ENCODE peak calls at places on chromosomes 6 and 20, in five cellular contexts. W is H1, I is H9, G is mesenchymal stem cell, V is trophoblast cell. E is an unnamed sample.

GRCh38 chr20:38242848-38243449 is 17.6 kb downstream of the KIAA1755 start:
- DNase-seq in G (no peak), V (no peak), I (peak; percentile 44), W (peak; percentile 84), E (no peak)

GRCh38 chr20:46724343-46724959 is 15.0 kb downstream of the SLC2A10 start:
- DNase-seq in I (no peak), G (no peak), W (no peak), V (no peak), E (no peak)

GRCh38 chr6:89680150-89680549 is 41.6 kb upstream of the LYRM2 start:
- DNase-seq in V (no peak), I (no peak), W (no peak), G (no peak), E (no peak)

GRCh38 chr6:142297996-142298753 is 3.6 kb upstream of the ADGRG6 start:
- DNase-seq in I (no peak), G (peak; percentile 85), W (no peak), V (peak; percentile 49), E (no peak)

GRCh38 chr20:48523191-48523757 is 304.5 kb downstream of the PREX1 start:
- DNase-seq in G (peak; percentile 37), I (peak; percentile 66), V (peak; percentile 49), W (peak; percentile 53), E (peak; percentile 92)

GRCh38 chr20:48338717-48339116 is 489.1 kb downstream of the PREX1 start:
- DNase-seq in I (no peak), V (peak; percentile 16), W (no peak), G (peak; percentile 49), E (no peak)

GRCh38 chr20:9919271-9920014 is 80.6 kb upstream of the PAK5 start:
- DNase-seq in W (no peak), I (no peak), V (no peak), G (no peak), E (no peak)

GRCh38 chr6:132390451-132390850 is 10.8 kb downstream of the MOXD1 start:
- DNase-seq in W (no peak), I (no peak), G (no peak), V (no peak), E (no peak)

GRCh38 chr6:169415179-169415578 is 161.5 kb upstream of the THBS2 start:
- DNase-seq in V (no peak), G (peak; percentile 3), W (no peak), I (no peak), E (no peak)

GRCh38 chr6:83314693-83315092 is 116.2 kb downstream of the ME1 start:
- DNase-seq in V (no peak), I (no peak), G (no peak), W (no peak), E (no peak)

GRCh38 chr6:21994821-21995220 is 302.0 kb downstream of the PRL start:
- DNase-seq in G (no peak), V (no peak), I (no peak), W (no peak), E (no peak)

GRCh38 chr20:58420798-58421496 is 31.9 kb downstream of the VAPB start:
- DNase-seq in G (peak; percentile 75), I (no peak), W (no peak), V (no peak), E (no peak)

GRCh38 chr6:32973934-32974333 is 5.5 kb downstream of the BRD2 start:
- DNase-seq in V (no peak), W (no peak), G (peak; percentile 66), I (no peak), E (no peak)

GRCh38 chr20:19524691-19525090 is 233.4 kb upstream of the RIN2 start:
- DNase-seq in G (no peak), I (no peak), V (no peak), W (no peak), E (no peak)

GRCh38 chr20:35000311-35000921 is 44.7 kb downstream of the MYH7B start:
- DNase-seq in G (no peak), V (no peak), I (no peak), W (no peak), E (no peak)

GRCh38 chr20:59966428-59966827 is 8.2 kb downstream of the CDH26 start:
- DNase-seq in W (no peak), I (no peak), V (no peak), G (no peak), E (no peak)

GRCh38 chr6:70277480-70277879 is 25.4 kb downstream of the COL9A1 start:
- DNase-seq in W (no peak), I (no peak), V (no peak), G (peak; percentile 2), E (no peak)

GRCh38 chr6:52352239-52353008 is 9.5 kb upstream of the PAQR8 start:
- DNase-seq in I (no peak), V (peak; percentile 39), G (peak; percentile 97), W (no peak), E (no peak)

GRCh38 chr6:161186173-161186769 is 87.6 kb downstream of the AGPAT4 start:
- DNase-seq in V (no peak), I (no peak), W (no peak), G (peak; percentile 48), E (no peak)

GRCh38 chr6:121297699-121298098 is 36.6 kb downstream of the TBC1D32 start:
- DNase-seq in G (peak; percentile 40), W (no peak), V (no peak), I (no peak), E (no peak)
- H2BK12ac ChIP-seq in G (no peak overlapping the region), W (no peak overlapping the region), V (no peak overlapping the region), I (no peak overlapping the region), E (no peak overlapping the region)

DNA sequence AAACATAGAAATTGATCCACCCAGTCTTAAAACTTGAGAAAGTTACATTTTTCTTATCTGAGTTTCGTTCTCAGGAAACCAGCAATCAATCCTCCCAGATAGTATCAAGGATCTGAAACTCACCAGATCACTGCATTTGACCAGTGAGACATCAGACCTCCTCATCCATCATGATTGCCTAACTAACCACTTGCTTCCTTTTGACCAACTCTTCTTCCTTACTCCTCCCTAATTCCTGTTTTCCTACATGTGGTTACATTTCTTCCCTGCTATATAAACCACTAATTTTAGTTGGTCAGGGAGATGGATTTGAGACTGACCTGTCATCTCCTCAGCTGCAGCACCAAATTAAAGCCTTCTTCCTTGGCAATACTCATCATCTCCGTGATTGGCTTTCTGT is 357.1 kb upstream of the POU3F2 start:
- DNase-seq in W (no peak), I (no peak), G (no peak), V (no peak), E (no peak)
- H2BK12ac ChIP-seq in W (no peak overlapping the region), I (no peak overlapping the region), G (no peak overlapping the region), V (no peak overlapping the region), E (no peak overlapping the region)

GRCh38 chr6:34319471-34319885 is 70.7 kb upstream of the SMIM29 start:
- DNase-seq in W (no peak), G (no peak), I (no peak), V (peak; percentile 88), E (no peak)
- H2BK12ac ChIP-seq in W (no peak overlapping the region), G (no peak overlapping the region), I (no peak overlapping the region), V (no peak overlapping the region), E (no peak overlapping the region)

DNA sequence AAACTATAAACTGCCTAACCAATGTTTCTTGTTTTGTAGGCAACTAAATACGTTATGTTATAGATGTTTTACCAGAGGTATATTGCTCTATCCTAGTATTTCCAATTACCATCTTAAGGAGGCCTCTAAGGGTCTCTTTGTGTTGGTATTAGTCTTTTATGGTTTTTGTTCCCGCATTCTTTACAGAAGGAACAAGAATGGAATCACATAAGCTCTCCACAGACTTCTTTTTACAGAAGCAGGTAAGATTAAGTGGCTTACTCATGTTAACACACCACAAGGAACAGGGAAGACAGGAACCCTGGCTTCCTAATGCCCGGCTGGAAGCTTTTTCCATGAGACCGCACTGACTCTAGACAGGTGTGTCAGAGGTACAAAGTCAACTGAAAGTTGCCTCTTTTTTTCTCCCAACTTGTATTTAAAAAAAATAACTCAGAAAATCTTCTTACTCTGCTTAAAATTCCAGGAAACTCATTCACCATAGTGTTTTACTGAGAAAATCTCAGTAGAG is 55.1 kb downstream of the FKBP5 start:
- DNase-seq in G (no peak), V (no peak), I (no peak), W (no peak), E (no peak)
- H2BK12ac ChIP-seq in G (no peak overlapping the region), V (no peak overlapping the region), I (no peak overlapping the region), W (no peak overlapping the region), E (no peak overlapping the region)

DNA sequence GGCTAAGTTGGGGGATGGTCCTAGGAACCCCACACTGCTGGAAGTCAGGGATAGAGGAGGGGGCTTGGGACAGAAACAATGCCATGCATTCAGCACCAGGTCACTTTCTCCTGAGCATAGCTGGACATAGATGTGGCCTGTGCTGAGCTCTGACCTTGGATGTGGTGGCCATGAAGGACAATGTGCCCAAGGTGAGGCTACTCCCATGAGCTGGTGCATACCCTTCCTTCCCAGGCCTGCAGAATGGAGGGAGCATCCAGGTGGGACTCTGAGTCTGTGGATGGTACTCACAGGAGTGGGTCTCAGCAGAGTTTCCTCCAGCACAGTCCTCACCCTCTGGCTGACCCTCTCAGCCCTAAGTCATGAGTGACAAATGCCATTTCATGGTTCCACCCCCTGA is 16.9 kb downstream of the CST9L start:
- DNase-seq in V (no peak), I (no peak), W (no peak), G (no peak), E (no peak)
- H2BK12ac ChIP-seq in V (no peak overlapping the region), I (no peak overlapping the region), W (peak overlapping the region; percentile 55), G (no peak overlapping the region), E (no peak overlapping the region)

DNA sequence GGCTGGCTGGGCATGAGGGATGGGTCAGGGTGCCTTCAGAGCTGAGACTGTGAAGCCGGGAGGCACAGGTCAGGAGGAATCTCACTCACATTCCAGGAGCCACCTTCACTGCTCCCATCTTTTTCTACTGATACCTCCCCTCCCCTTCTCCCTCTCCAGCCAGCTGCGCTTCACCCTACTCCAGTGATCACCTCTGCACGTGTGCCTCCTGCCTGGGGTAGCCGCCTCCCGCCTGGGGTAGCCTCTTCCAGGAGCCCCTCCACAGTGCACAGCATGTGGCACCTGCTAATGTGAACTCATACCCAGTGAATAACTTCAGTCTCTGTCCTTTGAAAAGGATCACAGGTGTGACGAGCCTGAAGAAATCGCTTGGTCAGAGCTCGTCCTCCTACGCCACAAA is 232.6 kb downstream of the TMEM242 start:
- DNase-seq in W (peak; percentile 58), G (no peak), I (peak; percentile 61), V (no peak), E (no peak)
- H2BK12ac ChIP-seq in W (peak overlapping the region; percentile 62), G (no peak overlapping the region), I (peak overlapping the region; percentile 7), V (no peak overlapping the region), E (no peak overlapping the region)

DNA sequence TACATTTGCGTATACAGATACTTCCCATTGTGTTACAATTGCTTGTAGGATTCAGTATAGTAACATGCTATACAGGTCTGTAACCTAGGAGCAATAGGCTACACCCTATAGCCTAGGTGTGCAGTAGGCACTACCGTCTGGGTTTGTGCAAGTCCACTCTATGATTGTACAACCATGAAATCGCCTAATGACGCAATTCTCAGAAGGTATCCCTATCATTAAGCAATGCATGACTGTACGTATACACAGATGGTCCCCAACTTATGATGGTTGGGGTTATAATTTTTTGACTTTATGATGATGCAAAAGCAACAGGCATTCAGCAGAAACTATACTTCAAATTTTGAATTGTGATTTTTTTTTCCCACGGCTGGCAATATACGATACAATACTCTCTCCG is 458.2 kb upstream of the NOX3 start:
- DNase-seq in G (no peak), V (no peak), I (no peak), W (no peak), E (no peak)
- H2BK12ac ChIP-seq in G (no peak overlapping the region), V (no peak overlapping the region), I (no peak overlapping the region), W (no peak overlapping the region), E (no peak overlapping the region)

E was measured in neuronal stem cell.